ENCODE peak calls at places on chromosomes 7 and 10, in five cellular contexts. Y is iris pigment epithelial cell, V is endodermal cell, P is head of caudate nucleus, O is brain microvascular endothelial cell. R is an unnamed sample.

GRCh38 chr10:102449321-102450123 is 1.8 kb downstream of the C10orf95 start:
- DNase-seq in Y (peak), V (peak), P (peak), O (peak), R (peak)

GRCh38 chr7:95245828-95246227 is 78.5 kb downstream of the PON1 start:
- DNase-seq in Y (no peak), V (peak), P (no peak), O (no peak), R (no peak)

GRCh38 chr7:129796186-129796775 is 156.5 kb downstream of the UBE2H start:
- DNase-seq in Y (no peak), V (peak), P (no peak), O (no peak), R (no peak)

GRCh38 chr10:62380002-62380401 is 5.8 kb downstream of the ZNF365 start:
- DNase-seq in Y (peak), V (no peak), P (no peak), O (peak), R (no peak)

GRCh38 chr10:6299234-6299633 is 96.5 kb downstream of the PFKFB3 start:
- DNase-seq in Y (peak), V (peak), P (peak), O (no peak), R (no peak)

GRCh38 chr7:20267482-20267881 is 50.3 kb upstream of the MACC1 start:
- DNase-seq in Y (no peak), V (peak), P (no peak), O (no peak), R (no peak)

GRCh38 chr10:102064503-102064867 is 664 bp upstream of the HPS6 start:
- DNase-seq in Y (no peak), V (no peak), P (no peak), O (no peak), R (no peak)

GRCh38 chr7:47498229-47499056 is 83.5 kb downstream of the TNS3 start:
- DNase-seq in Y (no peak), V (no peak), P (no peak), O (no peak), R (no peak)

GRCh38 chr7:47195641-47196040 is 386.3 kb downstream of the TNS3 start:
- DNase-seq in Y (no peak), V (peak), P (no peak), O (no peak), R (no peak)

GRCh38 chr10:128191847-128192246 is 65.6 kb upstream of the MKI67 start:
- DNase-seq in Y (no peak), V (no peak), P (no peak), O (no peak), R (no peak)

GRCh38 chr7:141354251-141354650 is 197.0 kb upstream of the AGK start:
- DNase-seq in Y (peak), V (no peak), P (no peak), O (peak), R (no peak)

GRCh38 chr7:134315679-134316538 is 821 bp downstream of the SLC35B4 start:
- DNase-seq in Y (peak), V (no peak), P (no peak), O (peak), R (peak)